ENCODE peak calls at places on chromosomes 11 and 22, in seven cellular contexts. E is SK-N-SH, N is K562, O is HCT116, L is HepG2, X is GM12878, Q is H1. T is an unnamed sample.

GRCh38 chr22:30044369-30044768 is 35.9 kb upstream of the HORMAD2 start:
- DNase-seq in L (peak), X (no peak), N (no peak), E (peak), Q (no peak), O (peak), T (peak)

GRCh38 chr11:31649129-31649528 is 139.6 kb downstream of the ELP4 start:
- DNase-seq in N (no peak), X (no peak), Q (no peak), L (no peak), E (no peak), O (no peak), T (no peak)

GRCh38 chr22:35154937-35155387 is 89.0 kb downstream of the ISX start:
- DNase-seq in E (peak), O (peak), L (peak), Q (peak), N (peak), X (no peak), T (peak)

GRCh38 chr22:37967147-37967546 is 13.6 kb downstream of the POLR2F start:
- DNase-seq in N (no peak), E (no peak), Q (no peak), X (no peak), L (no peak), O (no peak), T (no peak)

GRCh38 chr11:19728436-19728835 is 15.8 kb downstream of the NAV2 start:
- DNase-seq in L (no peak), O (no peak), E (no peak), Q (no peak), N (no peak), X (no peak), T (no peak)

GRCh38 chr11:103332409-103332808 is 223.2 kb downstream of the DYNC2H1 start:
- DNase-seq in Q (no peak), N (no peak), X (no peak), O (no peak), L (no peak), E (no peak), T (no peak)

GRCh38 chr11:128365044-128365443 is 222.3 kb downstream of the ETS1 start:
- DNase-seq in X (no peak), O (no peak), N (peak), E (no peak), L (peak), Q (no peak), T (peak)

GRCh38 chr11:12785901-12786300 is 111.7 kb downstream of the TEAD1 start:
- DNase-seq in O (no peak), Q (no peak), E (no peak), L (no peak), N (no peak), X (no peak), T (no peak)

GRCh38 chr11:123704341-123704740 is 37.1 kb downstream of the ZNF202 start:
- DNase-seq in N (no peak), Q (no peak), O (no peak), E (peak), X (no peak), L (no peak), T (no peak)

GRCh38 chr11:38672445-38672844 is 2074.4 kb upstream of the RAG2 start:
- DNase-seq in Q (no peak), N (no peak), X (no peak), O (no peak), L (no peak), E (no peak), T (no peak)

GRCh38 chr11:8206251-8207079 is 37.6 kb upstream of the RIC3 start:
- DNase-seq in O (no peak), N (peak), L (no peak), Q (peak), E (peak), X (no peak), T (no peak)

GRCh38 chr22:37803636-37804371 is 3.9 kb upstream of the GCAT start:
- DNase-seq in E (no peak), Q (peak), X (no peak), L (no peak), N (no peak), O (no peak), T (no peak)

GRCh38 chr11:12287374-12288211 is 89.8 kb upstream of the PARVA start:
- DNase-seq in O (peak), X (no peak), N (peak), E (peak), Q (peak), L (peak), T (peak)

GRCh38 chr11:108147150-108147549 is 25.8 kb downstream of the ACAT1 start:
- DNase-seq in O (no peak), Q (no peak), L (no peak), X (no peak), E (no peak), N (no peak), T (no peak)

GRCh38 chr11:118631510-118631909 is 24.1 kb downstream of the PHLDB1 start:
- DNase-seq in O (no peak), E (no peak), L (no peak), X (no peak), N (no peak), Q (no peak), T (no peak)

GRCh38 chr11:45736424-45736823 is 68.5 kb upstream of the SLC35C1 start:
- DNase-seq in N (peak), L (peak), O (no peak), X (no peak), E (no peak), Q (no peak), T (no peak)

GRCh38 chr11:60169264-60169915 is 13.5 kb downstream of the MS4A6A start:
- DNase-seq in N (peak), X (no peak), L (peak), E (no peak), O (peak), Q (peak), T (no peak)

GRCh38 chr11:30432716-30433115 is 109.8 kb downstream of the ARL14EP start:
- DNase-seq in O (no peak), X (no peak), L (no peak), Q (no peak), E (no peak), N (no peak), T (no peak)

GRCh38 chr22:49260681-49261580 is 566.7 kb downstream of the BRD1 start:
- DNase-seq in O (no peak), E (no peak), Q (no peak), X (no peak), N (no peak), L (no peak), T (no peak)

GRCh38 chr11:58254936-58255335 is 13.1 kb downstream of the OR10W1 start:
- DNase-seq in N (no peak), Q (no peak), X (no peak), O (no peak), L (no peak), E (no peak), T (no peak)

GRCh38 chr11:123239371-123240150 is 44.5 kb upstream of the CLMP start:
- DNase-seq in E (no peak), X (no peak), L (no peak), O (no peak), N (no peak), Q (no peak), T (no peak)

GRCh38 chr11:85682330-85683305 is 3.4 kb downstream of the CCDC89 start:
- DNase-seq in E (peak), X (no peak), L (no peak), O (no peak), N (peak), Q (no peak), T (no peak)

GRCh38 chr11:15199693-15200092 is 85.0 kb downstream of the INSC start:
- DNase-seq in E (no peak), X (no peak), N (no peak), L (no peak), O (no peak), Q (no peak), T (peak)

GRCh38 chr11:46675288-46675851 is 25.0 kb downstream of the ARHGAP1 start:
- DNase-seq in Q (no peak), E (no peak), X (no peak), O (no peak), N (no peak), L (peak), T (peak)

GRCh38 chr11:30091728-30092127 is 74.9 kb upstream of the KCNA4 start:
- DNase-seq in Q (no peak), N (no peak), E (no peak), O (no peak), L (no peak), X (no peak), T (no peak)

GRCh38 chr11:130426223-130427048 is 2.0 kb downstream of the ADAMTS8 start:
- DNase-seq in E (no peak), O (no peak), L (no peak), N (no peak), X (no peak), Q (no peak), T (no peak)
- TF ChIP-seq JUND in E (no peak), O (no peak), L (no peak), N (no peak), X (no peak), Q (no peak), T (no peak)

GRCh38 chr22:22452211-22452610 is 56.3 kb downstream of the ZNF280B start:
- DNase-seq in Q (no peak), E (no peak), L (no peak), X (no peak), N (no peak), O (no peak), T (no peak)

GRCh38 chr22:22454997-22455396 is 53.5 kb downstream of the ZNF280B start:
- DNase-seq in X (no peak), Q (no peak), E (no peak), O (no peak), N (no peak), L (no peak), T (no peak)

GRCh38 chr22:22450343-22450839 is 58.2 kb downstream of the ZNF280B start:
- DNase-seq in X (peak), Q (no peak), N (no peak), L (no peak), E (no peak), O (no peak), T (no peak)

GRCh38 chr22:22449819-22450218 is 58.7 kb downstream of the ZNF280B start:
- DNase-seq in Q (no peak), E (no peak), N (no peak), L (no peak), O (no peak), X (no peak), T (no peak)

GRCh38 chr22:22452996-22453686 is 55.4 kb downstream of the ZNF280B start:
- DNase-seq in Q (no peak), O (no peak), E (no peak), N (no peak), X (no peak), L (no peak), T (no peak)
- TF ChIP-seq JUND in Q (no peak), O (no peak), E (no peak), N (no peak), X (no peak), L (no peak), T (no peak)

DNA sequence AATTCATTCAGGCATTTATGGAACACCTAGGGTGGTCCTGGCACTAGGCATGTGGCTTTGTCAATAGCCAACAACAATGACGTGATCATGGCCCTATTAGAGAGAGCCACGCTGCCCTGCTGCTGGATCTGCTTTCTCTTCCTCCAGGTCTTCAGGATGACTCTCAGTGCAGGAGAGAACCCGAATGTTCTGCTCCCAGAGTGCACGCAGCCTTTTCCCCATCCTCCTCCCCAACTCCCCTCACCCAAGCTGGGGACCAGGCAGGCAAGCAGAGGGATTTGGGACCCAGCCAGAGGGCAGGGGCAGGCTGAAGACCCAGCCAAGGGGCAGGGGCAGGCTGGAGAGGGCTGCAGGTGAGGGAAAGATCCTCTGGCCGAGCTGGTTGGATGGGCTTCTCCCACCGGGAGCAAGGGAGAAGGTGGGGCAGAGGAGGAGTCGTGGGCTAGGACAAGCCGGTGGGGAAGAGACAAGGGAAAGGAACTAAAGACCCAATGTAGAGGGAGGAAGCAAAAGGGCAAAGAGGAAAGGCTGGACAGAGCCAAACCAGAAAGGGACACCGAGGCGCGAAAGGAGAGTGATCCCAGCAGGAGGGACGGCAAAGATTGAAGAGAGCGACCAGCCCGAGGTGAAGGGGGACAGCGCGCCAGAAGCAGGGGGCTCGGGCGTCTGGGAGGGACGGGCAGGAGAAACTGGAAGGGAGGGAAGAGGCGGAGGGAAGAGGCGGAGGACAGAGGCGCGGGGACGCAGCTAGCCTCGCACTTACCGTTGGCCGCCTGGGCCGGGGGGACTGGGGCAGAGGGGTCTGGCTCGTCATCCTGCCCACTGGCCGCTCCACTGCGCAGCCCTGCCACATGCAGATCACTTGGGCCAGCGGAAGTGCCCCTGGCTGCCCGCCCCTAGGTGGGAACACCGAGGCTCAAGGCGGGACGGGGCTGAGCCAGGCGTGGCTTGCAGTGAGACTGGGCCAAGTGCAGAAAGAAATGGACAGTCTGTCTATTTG is at the start of gene KCTD14:
- DNase-seq in X (no peak), Q (peak), L (peak), N (no peak), O (no peak), E (peak), T (no peak)
- TF ChIP-seq JUND in X (no peak), Q (no peak), L (no peak), N (no peak), O (no peak), E (no peak), T (no peak)

DNA sequence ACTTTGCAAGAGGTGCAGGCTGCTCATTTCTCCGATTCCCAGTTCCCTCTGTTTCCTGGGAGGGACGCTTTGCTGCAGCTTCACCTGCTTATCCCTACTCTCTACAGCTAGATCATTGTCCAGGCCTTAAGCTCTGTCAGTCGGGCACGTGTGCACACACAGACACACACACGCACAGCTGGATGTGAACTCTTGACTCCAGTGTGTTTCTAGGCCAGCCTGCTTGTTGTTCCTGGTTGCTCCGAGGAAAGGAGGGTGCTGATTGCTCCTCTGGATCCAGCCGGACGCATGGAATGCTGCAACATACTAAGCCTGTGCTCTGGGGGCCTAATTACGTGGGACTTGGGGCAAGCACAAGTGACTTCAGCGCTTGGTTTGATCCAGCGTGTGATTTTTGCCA is 19.7 kb downstream of the ZNRF3 start:
- DNase-seq in L (no peak), X (no peak), E (no peak), O (no peak), Q (no peak), N (no peak), T (no peak)
- TF ChIP-seq JUND in L (no peak), X (no peak), E (no peak), O (no peak), Q (no peak), N (no peak), T (no peak)

DNA sequence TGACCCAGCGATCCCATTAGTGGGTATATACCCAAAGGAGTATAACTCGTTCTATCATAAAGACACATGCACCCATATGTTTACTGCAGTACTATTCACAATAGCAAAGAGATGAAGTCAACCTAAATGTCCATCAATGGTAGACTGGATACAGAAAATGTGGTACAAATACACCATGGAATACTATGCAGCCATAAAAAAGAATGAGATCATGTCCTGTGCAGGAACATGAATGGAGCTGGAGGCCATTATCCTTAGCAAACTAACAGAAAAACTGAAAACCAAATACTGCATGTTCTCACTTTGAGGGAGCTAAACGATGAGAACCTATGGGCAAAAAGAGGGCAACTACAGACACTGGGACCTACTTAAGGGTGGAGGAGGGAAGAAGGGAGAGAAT is 146.8 kb downstream of the SBF2 start:
- DNase-seq in O (no peak), E (no peak), Q (no peak), L (no peak), X (no peak), N (no peak), T (no peak)
- TF ChIP-seq JUND in O (no peak), E (no peak), Q (no peak), L (no peak), X (no peak), N (no peak), T (no peak)

DNA sequence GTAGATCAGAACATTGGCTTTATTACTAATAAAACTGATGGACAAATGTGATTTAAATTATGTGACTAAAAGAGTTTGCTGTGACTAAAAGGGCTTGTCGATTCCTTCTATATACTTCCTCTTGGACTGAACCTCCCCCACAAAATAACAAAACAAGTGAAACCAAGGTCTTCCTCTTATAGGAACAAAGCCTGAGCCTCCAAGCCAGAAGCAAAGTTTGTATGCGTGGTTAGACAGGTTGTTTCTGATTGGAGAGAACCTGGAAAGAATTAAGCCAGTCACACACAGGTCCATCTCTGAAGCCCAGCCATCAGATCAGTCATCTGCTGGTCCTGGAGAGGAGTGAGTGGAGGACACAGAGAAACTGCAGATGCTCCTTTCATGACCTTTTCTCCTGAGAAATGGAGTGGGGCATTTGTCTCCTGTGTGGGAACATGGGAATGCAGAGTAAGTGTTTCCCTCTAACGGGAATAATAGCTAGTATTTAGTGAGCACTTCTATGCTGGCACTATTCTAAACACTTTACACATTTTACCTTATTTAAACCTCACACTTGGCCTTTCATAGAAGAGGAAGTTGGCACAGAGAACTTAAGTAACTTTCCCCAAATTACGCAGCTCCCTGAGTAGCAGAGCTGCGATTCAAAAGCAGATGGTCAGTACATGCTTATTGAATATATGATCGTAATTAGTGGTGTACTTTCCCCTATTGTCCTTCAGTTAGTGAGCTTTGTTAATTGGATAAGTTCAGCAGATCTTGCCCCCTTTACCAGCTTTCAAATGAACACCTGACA is 77.1 kb downstream of the UVRAG start:
- DNase-seq in L (no peak), X (no peak), N (no peak), Q (no peak), E (no peak), O (no peak), T (no peak)
- TF ChIP-seq JUND in L (no peak), X (no peak), N (no peak), Q (no peak), E (no peak), O (no peak), T (no peak)

GRCh38 chr22:46366327-46366731 is 30.8 kb downstream of the TRMU start:
- DNase-seq in N (no peak), O (no peak), Q (no peak), L (no peak), E (no peak), X (no peak), T (no peak)

GRCh38 chr22:46368422-46368821 is 32.9 kb downstream of the TRMU start:
- DNase-seq in O (no peak), Q (no peak), L (no peak), N (no peak), E (no peak), X (no peak), T (no peak)

GRCh38 chr22:46365166-46365624 is 29.7 kb downstream of the TRMU start:
- DNase-seq in E (no peak), Q (no peak), L (no peak), X (no peak), O (no peak), N (no peak), T (no peak)

GRCh38 chr22:46367707-46368191 is 32.2 kb downstream of the TRMU start:
- DNase-seq in Q (peak), O (peak), N (peak), E (peak), X (no peak), L (peak), T (peak)

GRCh38 chr22:46366801-46367706 is 31.5 kb downstream of the TRMU start:
- DNase-seq in N (no peak), X (no peak), L (no peak), Q (peak), E (no peak), O (no peak), T (no peak)
- TF ChIP-seq JUND in N (no peak), X (no peak), L (no peak), Q (no peak), E (no peak), O (no peak), T (no peak)

GRCh38 chr11:24407733-24408132 is 89.1 kb upstream of the LUZP2 start:
- DNase-seq in Q (no peak), E (no peak), O (no peak), N (no peak), X (no peak), L (no peak), T (no peak)
- TF ChIP-seq JUND in Q (no peak), E (no peak), O (no peak), N (no peak), X (no peak), L (no peak), T (no peak)

GRCh38 chr11:119737678-119738439 is 8.9 kb upstream of the NECTIN1 start:
- DNase-seq in X (no peak), E (no peak), O (no peak), L (no peak), N (no peak), Q (no peak), T (no peak)

GRCh38 chr11:119739021-119739703 is 10.2 kb upstream of the NECTIN1 start:
- DNase-seq in O (no peak), Q (no peak), X (no peak), N (no peak), E (no peak), L (no peak), T (no peak)

GRCh38 chr11:119730347-119730613 is 1.3 kb upstream of the NECTIN1 start:
- DNase-seq in N (no peak), O (no peak), Q (no peak), X (no peak), L (no peak), E (no peak), T (no peak)

GRCh38 chr11:119730789-119731386 is 1.9 kb upstream of the NECTIN1 start:
- DNase-seq in N (no peak), Q (no peak), O (no peak), E (peak), X (no peak), L (no peak), T (no peak)

DNA sequence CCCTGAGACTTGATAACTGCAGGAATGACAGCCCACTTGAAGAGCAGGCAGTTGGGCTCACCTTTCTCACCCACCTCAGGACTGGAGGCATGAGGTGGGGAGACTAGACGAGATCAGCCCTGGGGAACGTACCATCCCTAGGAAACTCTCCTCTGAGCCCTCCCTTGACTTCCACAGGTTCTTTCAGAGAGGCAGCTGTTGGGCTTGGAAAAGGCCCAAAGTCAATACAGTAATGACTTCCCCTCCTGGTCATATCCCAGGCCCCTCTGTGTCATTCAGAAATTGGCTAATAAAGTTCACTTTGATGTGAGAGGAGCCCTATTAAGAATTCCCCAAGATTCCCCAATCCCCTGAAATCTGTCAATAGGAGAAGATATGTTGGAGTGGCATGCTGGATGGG is 5.8 kb upstream of the NECTIN1 start:
- DNase-seq in L (no peak), X (no peak), Q (no peak), E (no peak), N (no peak), O (no peak), T (no peak)
- TF ChIP-seq JUND in L (no peak), X (no peak), Q (no peak), E (no peak), N (no peak), O (no peak), T (no peak)